ENCODE peak calls at places on chromosomes 2 and 18, in four cellular contexts. Q is A549, K is aorta, B is Peyer's patch. F is an unnamed sample. For H3K4me1, the result is how much of the 10 kb centered on the place peaks cover.

GRCh38 chr2:219087371-219087770 is 26.6 kb upstream of the IHH start:
- DNase-seq in K (no peak), Q (no peak), B (no peak), F (no peak)

GRCh38 chr2:97995026-97995733 is 568 bp downstream of the TMEM131 start:
- DNase-seq in B (peak), Q (peak), K (peak), F (peak)

GRCh38 chr2:224366269-224366668 is 35.6 kb downstream of the FAM124B start:
- DNase-seq in K (no peak), B (no peak), Q (no peak), F (no peak)

GRCh38 chr2:128504242-128505149 is 185.8 kb upstream of the HS6ST1 start:
- DNase-seq in B (peak), K (no peak), Q (no peak), F (no peak)

GRCh38 chr2:181395871-181396574 is 61.2 kb upstream of the ITGA4 start:
- DNase-seq in B (no peak), K (no peak), Q (no peak), F (no peak)

GRCh38 chr2:231686192-231687100 is 21.9 kb upstream of the PTMA start:
- DNase-seq in B (no peak), K (no peak), Q (no peak), F (no peak)

GRCh38 chr2:26337298-26337697 is 8.6 kb upstream of the SELENOI start:
- DNase-seq in K (no peak), Q (no peak), B (no peak), F (no peak)

GRCh38 chr2:145350011-145350410 is 830.1 kb upstream of the ZEB2 start:
- DNase-seq in Q (no peak), K (peak), B (no peak), F (no peak)

GRCh38 chr18:30486856-30487255 is 555.7 kb downstream of the DSC3 start:
- DNase-seq in Q (no peak), K (no peak), B (no peak), F (no peak)

GRCh38 chr2:167551411-167551810 is 663.1 kb downstream of the XIRP2 start:
- DNase-seq in B (no peak), K (no peak), Q (no peak), F (no peak)

GRCh38 chr18:22285299-22286140 is 116.1 kb downstream of the GATA6 start:
- DNase-seq in K (no peak), Q (peak), B (no peak), F (no peak)

GRCh38 chr2:20483496-20483895 is 36.6 kb downstream of the RHOB start:
- DNase-seq in Q (no peak), B (peak), K (peak), F (no peak)

DNA sequence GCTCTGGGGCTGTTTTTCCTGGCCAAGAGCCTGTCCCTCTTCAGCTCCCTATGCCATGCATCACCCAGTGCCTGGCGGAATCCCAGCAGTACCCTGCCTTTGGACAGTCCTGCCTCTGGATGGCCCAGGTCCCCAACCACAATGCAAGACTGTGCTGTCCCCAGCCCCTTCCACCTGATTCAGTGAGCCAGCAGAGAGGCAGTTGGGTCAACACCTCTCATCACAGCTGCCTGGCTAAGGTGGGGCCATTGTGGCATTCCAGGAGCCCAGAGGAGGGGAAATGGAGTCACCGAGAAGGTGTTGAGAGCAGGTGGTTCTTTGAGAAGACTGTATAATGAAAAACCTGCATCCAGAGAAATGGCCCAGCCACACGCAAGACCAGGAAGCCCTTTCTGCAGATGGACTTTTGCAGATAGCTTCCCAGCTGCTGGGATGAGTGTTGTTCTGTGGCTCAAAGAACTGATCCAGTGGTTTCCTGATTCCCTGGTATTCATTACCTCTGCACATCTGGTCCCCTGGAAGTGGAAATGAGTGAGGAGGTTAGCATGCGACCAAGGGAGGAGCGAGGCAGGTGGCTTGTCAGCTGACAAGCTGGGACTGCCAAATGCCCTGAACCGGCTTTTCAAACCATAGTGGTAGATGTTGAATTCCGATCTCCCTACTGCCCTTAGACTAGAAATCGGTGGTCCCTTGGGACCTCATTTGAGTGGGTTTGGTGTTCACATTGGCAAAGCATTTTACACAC is 1.7 kb upstream of the ASPRV1 start:
- DNase-seq in K (no peak), Q (no peak), B (peak), F (no peak)
- H3K4me1 ChIP-seq in K (under half), Q (under half), B (under half), F (under half)

DNA sequence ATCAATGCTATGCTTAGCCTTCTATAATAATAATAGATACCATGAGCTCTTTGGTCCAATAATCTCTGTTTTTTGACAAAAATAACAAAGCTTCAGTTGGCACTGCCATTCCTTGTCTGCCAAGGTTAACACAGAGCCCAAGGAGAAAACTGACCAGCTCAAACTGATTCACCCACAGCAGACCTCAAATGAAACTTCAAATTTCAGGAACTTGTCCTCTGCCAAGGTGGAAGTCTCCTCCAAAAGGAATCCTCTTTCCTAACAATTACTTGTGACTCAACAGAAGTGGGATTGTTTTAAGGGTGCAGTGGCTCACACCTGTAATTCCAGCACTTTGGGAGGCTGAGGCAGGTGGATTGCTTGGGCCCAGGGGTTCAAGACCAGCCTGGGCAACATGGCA is 12.1 kb downstream of the AAK1 start:
- DNase-seq in B (no peak), Q (no peak), K (no peak), F (no peak)
- H3K4me1 ChIP-seq in B (under half), Q (under half), K (under half), F (under half)

GRCh38 chr2:96534131-96534530 is 2.4 kb upstream of the ARID5A start:
- DNase-seq in Q (no peak), B (no peak), K (peak), F (no peak)
- H3K4me1 ChIP-seq in Q (under half), B (under half), K (under half), F (under half)

GRCh38 chr2:36952748-36953197 is 13.6 kb downstream of the STRN start:
- DNase-seq in K (no peak), Q (no peak), B (no peak), F (no peak)

GRCh38 chr2:36951574-36951973 is 14.8 kb downstream of the STRN start:
- DNase-seq in Q (peak), K (no peak), B (no peak), F (no peak)

GRCh38 chr2:36951030-36951518 is 15.3 kb downstream of the STRN start:
- DNase-seq in Q (no peak), B (no peak), K (no peak), F (no peak)

DNA sequence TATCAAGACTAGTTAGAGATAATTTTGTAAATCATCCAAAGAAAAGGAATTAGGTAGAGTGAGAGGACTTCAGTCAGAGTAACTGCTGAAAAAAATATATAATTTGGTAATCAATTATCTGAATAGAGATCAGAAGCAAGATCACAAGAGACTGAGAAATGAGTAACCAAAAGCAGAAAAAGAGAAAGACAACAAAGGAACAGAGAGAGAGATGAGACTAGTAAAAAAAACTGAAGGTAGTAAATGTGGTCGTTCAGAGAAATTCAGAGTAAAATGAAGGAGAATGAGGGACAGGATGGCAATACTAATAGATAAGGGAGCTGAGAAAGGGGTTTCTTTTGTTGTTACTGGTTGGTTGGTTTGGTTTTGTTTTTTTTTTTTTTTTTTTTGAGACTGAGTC is 16.5 kb downstream of the STRN start:
- DNase-seq in K (no peak), Q (no peak), B (no peak), F (no peak)
- H3K4me1 ChIP-seq in K (under half), Q (under half), B (under half), F (under half)

DNA sequence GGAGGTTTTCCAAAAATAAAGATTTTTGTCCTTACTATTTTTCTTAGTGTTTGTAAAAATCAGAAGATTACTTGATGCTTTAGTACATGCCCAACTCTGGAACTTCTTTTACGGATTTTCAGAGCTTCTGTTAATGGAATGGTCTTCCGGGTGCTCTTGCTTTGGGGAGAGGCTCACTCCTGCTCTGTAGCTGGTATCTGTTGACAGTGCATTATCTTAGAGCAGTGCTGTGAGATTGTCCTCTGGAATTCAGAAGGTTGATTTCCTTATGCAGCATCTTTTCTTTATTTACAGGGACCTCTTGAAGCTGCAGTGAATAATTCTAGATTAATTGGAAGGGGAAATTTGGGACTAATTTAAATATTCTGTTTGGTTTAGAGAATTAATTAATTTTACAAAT is 4.6 kb downstream of the MAPRE2 start:
- DNase-seq in B (no peak), K (no peak), Q (no peak), F (no peak)
- H3K4me1 ChIP-seq in B (under half), K (under half), Q (under half), F (under half)

DNA sequence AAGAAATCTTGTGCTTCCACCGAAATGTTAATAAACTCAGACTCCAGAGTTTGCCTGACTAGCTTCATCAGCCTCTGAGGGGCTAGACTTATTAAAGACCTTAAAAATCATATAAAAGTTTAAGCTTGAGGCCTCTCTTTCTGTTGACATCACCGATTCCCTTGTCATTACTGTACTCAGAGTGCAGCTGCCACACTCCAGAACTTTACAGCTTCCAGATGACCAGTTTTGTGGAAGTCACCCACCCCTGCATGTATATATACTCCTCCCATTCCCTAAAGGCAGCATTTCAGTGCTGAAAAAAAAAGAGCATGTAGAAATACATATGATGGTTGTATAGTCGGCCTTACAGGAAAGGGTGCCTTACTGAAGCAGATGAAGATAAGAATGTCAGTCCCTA is 117.4 kb downstream of the FEZ2 start:
- DNase-seq in B (no peak), Q (no peak), K (no peak), F (no peak)
- H3K4me1 ChIP-seq in B (under half), Q (half or more), K (under half), F (under half)

GRCh38 chr2:100752628-100753333 is 67.2 kb upstream of the NPAS2 start:
- DNase-seq in B (no peak), K (no peak), Q (peak), F (no peak)
- H3K4me1 ChIP-seq in B (under half), K (under half), Q (half or more), F (under half)

DNA sequence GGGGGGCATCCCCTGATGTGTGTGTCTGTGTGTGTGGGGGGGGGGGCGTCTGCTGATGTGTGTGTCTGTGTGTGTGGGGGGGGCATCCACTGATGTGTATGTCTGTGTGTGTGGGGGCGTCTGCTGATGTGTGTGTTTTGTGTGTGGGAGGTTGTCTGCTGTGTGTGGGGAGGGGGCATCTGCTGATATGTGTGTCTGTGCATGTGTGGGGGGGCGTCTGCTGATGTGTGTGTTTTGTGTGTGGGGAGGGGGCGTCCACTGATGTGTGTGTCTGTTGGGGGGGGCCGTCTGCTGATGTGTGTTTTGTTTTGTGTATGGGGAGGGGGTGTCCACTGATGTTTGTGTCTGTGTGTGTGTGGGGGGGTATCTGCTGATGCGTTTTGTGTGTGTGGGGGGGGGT is 126.1 kb downstream of the NFATC1 start:
- DNase-seq in K (peak), B (no peak), Q (no peak), F (peak)
- H3K4me1 ChIP-seq in K (under half), B (under half), Q (under half), F (under half)

DNA sequence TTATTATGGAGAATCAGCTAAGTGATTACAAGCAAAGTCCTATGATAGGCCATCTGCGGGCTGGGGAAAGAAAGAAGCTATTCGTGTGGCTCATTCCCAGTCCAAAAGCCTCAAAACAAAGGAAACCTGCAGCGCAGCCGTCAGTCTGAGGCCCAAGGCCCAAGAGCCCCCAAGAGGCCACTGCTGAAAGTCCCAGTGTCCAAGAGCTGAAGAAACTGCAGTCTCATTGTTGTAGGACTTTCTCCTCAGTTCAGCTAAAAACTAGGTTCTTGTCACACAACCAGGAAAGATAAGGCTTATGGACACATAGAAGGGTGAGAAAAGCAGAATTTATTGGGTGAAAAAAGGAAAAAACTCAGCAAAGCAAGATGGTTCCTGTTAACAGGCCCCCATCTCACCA is 143.2 kb downstream of the RHBDD1 start:
- DNase-seq in B (no peak), Q (peak), K (no peak), F (no peak)
- H3K4me1 ChIP-seq in B (under half), Q (under half), K (under half), F (under half)

DNA sequence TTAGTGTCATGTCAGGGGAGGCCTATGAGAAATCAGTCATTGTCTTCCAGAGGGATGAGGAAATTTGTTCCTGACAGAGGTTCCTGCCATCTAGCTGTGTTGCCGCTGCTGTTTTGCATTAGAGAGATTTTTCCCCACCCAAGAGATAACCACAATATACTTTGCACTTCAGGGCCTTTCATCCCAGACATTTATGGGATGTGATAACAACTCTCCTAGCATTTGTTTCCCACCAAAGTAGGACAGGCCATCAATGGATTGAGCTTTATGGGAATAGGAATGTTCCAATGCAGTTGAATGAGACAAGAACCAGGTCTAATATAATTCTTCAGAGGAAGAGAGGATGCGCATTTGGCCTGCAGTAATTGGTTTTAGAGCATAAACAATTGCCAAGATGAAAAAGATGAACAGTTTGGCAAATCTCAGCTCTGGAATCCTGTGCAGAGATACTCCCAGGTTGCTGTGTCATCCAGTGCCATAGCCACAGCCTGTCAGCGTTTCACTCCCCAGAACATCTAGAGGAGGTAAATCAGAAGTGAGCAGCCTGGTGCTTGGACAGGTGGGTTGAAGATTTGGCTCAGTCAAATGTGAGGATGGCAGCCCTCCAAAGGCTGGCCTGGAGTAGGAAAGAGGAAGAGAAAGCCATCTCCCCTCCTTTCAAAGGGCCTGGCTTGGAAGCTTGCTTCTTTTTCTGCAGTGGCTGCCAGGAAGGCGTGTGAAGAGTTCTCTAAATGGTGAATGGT is 93.7 kb upstream of the SETBP1 start:
- DNase-seq in B (no peak), Q (no peak), K (no peak), F (no peak)
- H3K4me1 ChIP-seq in B (under half), Q (under half), K (under half), F (under half)

F was measured in kidney.